ENCODE peak calls at places on chromosomes 2 and 18, in six cellular contexts. W is GM23248, B is SK-N-SH, M is MM.1S, J is HCT116, O is Karpas-422. I is an unnamed sample. For H3K9me2, the result is how much of the 10 kb centered on the place peaks cover.

GRCh38 chr2:95231723-95232122 is 24.4 kb downstream of the ZNF892 start:
- DNase-seq in W (peak), B (peak), M (peak), J (peak), O (peak), I (peak)

GRCh38 chr2:63432373-63432772 is 155.9 kb downstream of the WDPCP start:
- DNase-seq in W (peak), B (no peak), M (no peak), J (no peak), O (no peak), I (peak)

GRCh38 chr2:196315388-196316049 is 144.1 kb upstream of the STK17B start:
- DNase-seq in W (peak), B (no peak), M (no peak), J (no peak), O (peak), I (peak)

GRCh38 chr2:199570957-199571356 is 113.2 kb upstream of the SATB2 start:
- DNase-seq in W (no peak), B (no peak), M (no peak), J (no peak), O (no peak), I (no peak)

GRCh38 chr2:5981241-5982055 is 289.3 kb downstream of the SOX11 start:
- DNase-seq in W (peak), B (peak), M (no peak), J (no peak), O (peak), I (no peak)

GRCh38 chr2:69989422-69990128 is 28.1 kb upstream of the ASPRV1 start:
- DNase-seq in W (no peak), B (no peak), M (no peak), J (no peak), O (no peak), I (peak)

GRCh38 chr18:29147944-29148343 is 971.0 kb upstream of the CDH2 start:
- DNase-seq in W (peak), B (no peak), M (no peak), J (no peak), O (no peak), I (peak)

GRCh38 chr2:226118471-226119429 is 680.9 kb downstream of the IRS1 start:
- DNase-seq in W (peak), B (no peak), M (no peak), J (peak), O (no peak), I (peak)

GRCh38 chr18:8822643-8823042 is 117.3 kb downstream of the MTCL1 start:
- DNase-seq in W (no peak), B (no peak), M (no peak), J (no peak), O (no peak), I (no peak)

GRCh38 chr2:157264099-157264498 is 6.6 kb downstream of the GALNT5 start:
- DNase-seq in W (peak), B (no peak), M (no peak), J (no peak), O (no peak), I (no peak)

GRCh38 chr2:108625186-108625827 is 91.0 kb downstream of the LIMS1 start:
- DNase-seq in W (no peak), B (no peak), M (no peak), J (no peak), O (no peak), I (no peak)

GRCh38 chr2:174833737-174834136 is 69.5 kb upstream of the CHRNA1 start:
- DNase-seq in W (peak), B (no peak), M (no peak), J (no peak), O (no peak), I (no peak)

GRCh38 chr2:44718431-44718830 is 223.1 kb upstream of the SIX3 start:
- DNase-seq in W (no peak), B (no peak), M (no peak), J (no peak), O (no peak), I (no peak)

GRCh38 chr18:11950824-11951223 is 30.5 kb upstream of the IMPA2 start:
- DNase-seq in W (no peak), B (no peak), M (no peak), J (no peak), O (no peak), I (no peak)

GRCh38 chr2:230472619-230473018 is 56.6 kb downstream of the SP100 start:
- DNase-seq in W (peak), B (no peak), M (no peak), J (peak), O (no peak), I (peak)

GRCh38 chr2:152370783-152371182 is 35.8 kb downstream of the FMNL2 start:
- DNase-seq in W (no peak), B (no peak), M (no peak), J (no peak), O (no peak), I (no peak)

GRCh38 chr2:240642806-240643092 is 17.5 kb downstream of the GPR35 start:
- DNase-seq in W (no peak), B (no peak), M (no peak), J (no peak), O (no peak), I (no peak)

GRCh38 chr2:39068757-39069515 is 51.9 kb downstream of the SOS1 start:
- DNase-seq in W (peak), B (no peak), M (no peak), J (no peak), O (no peak), I (no peak)

GRCh38 chr2:5946210-5947118 is 254.3 kb downstream of the SOX11 start:
- DNase-seq in W (no peak), B (no peak), M (no peak), J (no peak), O (no peak), I (no peak)

GRCh38 chr2:32787207-32787606 is 159.4 kb downstream of the TTC27 start:
- DNase-seq in W (no peak), B (no peak), M (no peak), J (no peak), O (no peak), I (no peak)

GRCh38 chr2:190036071-190036470 is 26.5 kb downstream of the MSTN start:
- DNase-seq in W (no peak), B (no peak), M (no peak), J (no peak), O (no peak), I (no peak)

GRCh38 chr2:231905026-231905425 is 21.2 kb downstream of the NPPC start:
- DNase-seq in W (no peak), B (no peak), M (no peak), J (no peak), O (no peak), I (no peak)

GRCh38 chr2:103809946-103810345 is 1044.0 kb upstream of the POU3F3 start:
- DNase-seq in W (peak), B (no peak), M (no peak), J (no peak), O (no peak), I (no peak)

GRCh38 chr2:201574754-201575153 is 68.5 kb downstream of the TMEM237 start:
- DNase-seq in W (no peak), B (no peak), M (no peak), J (no peak), O (no peak), I (no peak)

GRCh38 chr2:145007673-145008263 is 487.8 kb upstream of the ZEB2 start:
- DNase-seq in W (no peak), B (no peak), M (no peak), J (no peak), O (no peak), I (peak)

GRCh38 chr2:232351686-232352510 is 26.7 kb upstream of the ALPP start:
- DNase-seq in W (no peak), B (no peak), M (no peak), J (no peak), O (no peak), I (no peak)

GRCh38 chr2:18336975-18337374 is 223.5 kb downstream of the RDH14 start:
- DNase-seq in W (no peak), B (no peak), M (no peak), J (no peak), O (no peak), I (no peak)

GRCh38 chr2:63819765-63820717 is 21.7 kb upstream of the UGP2 start:
- DNase-seq in W (peak), B (no peak), M (no peak), J (no peak), O (no peak), I (no peak)

GRCh38 chr2:7988440-7988839 is 693.4 kb upstream of the ID2 start:
- DNase-seq in W (no peak), B (no peak), M (no peak), J (no peak), O (no peak), I (peak)

GRCh38 chr2:7986431-7986830 is 695.4 kb upstream of the ID2 start:
- DNase-seq in W (no peak), B (no peak), M (no peak), J (no peak), O (no peak), I (no peak)

GRCh38 chr2:7987992-7988391 is 693.9 kb upstream of the ID2 start:
- DNase-seq in W (no peak), B (no peak), M (no peak), J (no peak), O (no peak), I (no peak)

GRCh38 chr2:7992612-7993596 is 689.0 kb upstream of the ID2 start:
- DNase-seq in W (peak), B (peak), M (no peak), J (no peak), O (no peak), I (peak)

DNA sequence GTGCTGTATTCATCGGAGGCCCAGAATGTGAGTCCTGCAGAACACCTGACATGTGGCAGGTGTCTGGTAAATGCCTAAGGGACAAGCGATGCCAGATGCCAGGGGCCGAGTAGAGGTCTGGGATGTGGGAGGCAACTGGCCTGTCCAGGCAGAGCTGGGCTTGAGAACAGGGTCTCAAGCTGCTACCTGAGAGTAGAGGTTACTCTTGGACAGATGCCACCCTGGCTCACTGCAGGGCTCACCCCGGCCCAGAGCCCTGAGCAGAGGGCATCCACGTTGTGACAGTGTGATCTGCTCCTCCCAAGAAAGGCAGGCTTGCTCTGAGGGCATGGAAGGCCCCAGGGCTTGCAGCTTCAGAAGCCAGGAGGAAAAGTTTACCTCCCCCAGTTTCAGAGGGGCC is 692.0 kb upstream of the ID2 start:
- DNase-seq in W (no peak), B (no peak), M (no peak), J (no peak), O (no peak), I (no peak)
- H3K9me2 ChIP-seq in W (under half), B (under half), M (under half), J (under half), O (under half), I (under half)

GRCh38 chr2:25903216-25903776 is 25.0 kb upstream of the ASXL2 start:
- DNase-seq in W (no peak), B (peak), M (no peak), J (no peak), O (no peak), I (no peak)
- H3K9ac ChIP-seq in W (no peak), B (no peak), M (no peak), J (no peak), O (no peak), I (no peak)

GRCh38 chr2:128638311-128638710 is 319.6 kb upstream of the HS6ST1 start:
- DNase-seq in W (no peak), B (no peak), M (no peak), J (no peak), O (no peak), I (no peak)
- H3K9me2 ChIP-seq in W (under half), B (under half), M (under half), J (under half), O (under half), I (under half)

GRCh38 chr2:168729455-168729854 is 73.0 kb upstream of the NOSTRIN start:
- DNase-seq in W (no peak), B (no peak), M (no peak), J (no peak), O (no peak), I (no peak)
- H3K9ac ChIP-seq in W (no peak), B (no peak), M (no peak), J (no peak), O (no peak), I (no peak)

DNA sequence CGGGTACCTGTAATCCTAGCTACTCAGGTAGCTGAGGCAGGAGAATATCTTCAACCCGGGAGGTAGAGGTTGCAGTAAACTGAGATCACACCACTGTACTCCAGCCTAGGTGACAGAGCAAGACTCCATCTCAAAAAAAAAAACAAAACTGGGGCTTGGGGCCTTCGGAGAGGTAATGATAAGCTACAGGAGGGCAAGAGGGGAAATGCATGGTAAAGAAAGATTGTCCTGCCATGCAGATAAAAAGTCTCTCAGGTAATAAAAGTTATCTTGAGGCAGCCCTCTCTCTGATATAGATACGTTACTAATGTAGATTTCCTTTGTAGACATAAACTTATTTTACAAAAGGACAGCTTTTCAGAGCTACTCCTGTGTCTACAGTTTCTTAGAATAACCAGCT is 3.7 kb upstream of the RAB1A start:
- DNase-seq in W (no peak), B (no peak), M (no peak), J (no peak), O (no peak), I (no peak)
- H3K9me2 ChIP-seq in W (under half), B (under half), M (under half), J (under half), O (under half), I (under half)

DNA sequence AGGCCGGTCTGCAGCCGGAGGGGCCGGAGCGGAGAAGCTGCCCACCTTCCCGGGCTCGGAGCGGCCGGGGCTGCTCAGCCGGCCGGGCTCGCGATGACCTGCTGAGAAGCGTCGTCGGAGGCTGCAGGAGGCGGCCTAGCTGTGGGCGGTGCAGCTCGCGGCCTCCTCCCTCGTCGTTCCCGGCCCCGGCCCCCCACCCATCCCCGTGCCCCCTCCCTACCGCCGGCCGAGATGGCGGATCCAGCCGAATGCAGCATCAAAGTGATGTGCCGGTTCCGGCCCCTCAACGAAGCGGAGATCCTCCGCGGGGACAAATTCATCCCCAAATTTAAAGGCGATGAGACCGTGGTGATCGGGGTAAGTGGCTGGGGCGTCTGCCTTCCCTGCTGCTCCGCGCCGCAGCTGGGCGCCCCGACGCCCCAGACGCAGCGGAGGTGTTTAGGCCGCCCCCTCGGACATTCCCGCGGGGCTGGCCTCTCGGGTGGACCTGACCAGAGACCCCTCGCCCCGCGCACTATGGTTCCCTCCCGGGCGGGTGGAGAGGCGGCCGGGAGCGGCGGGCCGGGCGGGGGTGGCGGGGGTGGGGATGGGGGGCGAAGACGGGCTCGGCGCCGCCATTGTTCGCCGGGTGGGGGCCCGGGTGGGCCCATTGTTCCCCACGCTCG is 492 bp downstream of the KIF5C start:
- DNase-seq in W (peak), B (peak), M (no peak), J (no peak), O (peak), I (no peak)
- H3K9ac ChIP-seq in W (no peak), B (peak), M (no peak), J (no peak), O (peak), I (no peak)

I was measured in PC-3.